ENCODE peak calls at places on chromosome 17, in eight cellular contexts. Z is AG04450, J is left ventricle myocardium inferior, X is fibroblast of lung, O is adrenal gland, U is heart left ventricle, N is dorsolateral prefrontal cortex, Y is heart right ventricle. F is an unnamed sample.
A peak's percentile ranks its signal among the peaks of the same experiment; 100 is the strongest.

GRCh38 chr17:75031972-75032895 is 14.5 kb downstream of the ATP5PD start:
- DNase-seq in J (peak; percentile 63), Y (peak; percentile 38), X (peak; percentile 85), O (peak; percentile 95), N (peak; percentile 87), U (peak; percentile 80), Z (no peak), F (peak; percentile 77)

GRCh38 chr17:42403150-42403549 is 14.9 kb upstream of the STAT3 start:
- DNase-seq in Y (no peak), J (no peak), Z (no peak), X (no peak), O (no peak), U (no peak), N (no peak), F (no peak)

GRCh38 chr17:7132511-7133094 is 18.0 kb upstream of the ASGR2 start:
- DNase-seq in X (no peak), N (no peak), U (no peak), Y (no peak), J (no peak), Z (no peak), O (no peak), F (no peak)

GRCh38 chr17:34246436-34246835 is 8.6 kb upstream of the CCL2 start:
- DNase-seq in U (no peak), Y (no peak), X (no peak), Z (no peak), O (no peak), J (no peak), N (no peak), F (no peak)

GRCh38 chr17:17870292-17870691 is 33.5 kb upstream of the SREBF1 start:
- DNase-seq in O (no peak), X (no peak), J (no peak), U (no peak), N (no peak), Y (no peak), Z (no peak), F (no peak)

GRCh38 chr17:522912-523311 is 170.3 kb upstream of the RPH3AL start:
- DNase-seq in U (no peak), X (no peak), Y (no peak), J (no peak), O (no peak), Z (no peak), N (no peak), F (no peak)

GRCh38 chr17:5823219-5823618 is 238.9 kb upstream of the NLRP1 start:
- DNase-seq in X (no peak), U (no peak), O (no peak), Y (no peak), N (no peak), Z (no peak), J (no peak), F (no peak)

GRCh38 chr17:74525781-74526288 is 5.4 kb downstream of the CD300LB start:
- DNase-seq in X (no peak), U (no peak), Y (no peak), O (peak; percentile 37), J (no peak), Z (no peak), N (no peak), F (peak; percentile 14)

GRCh38 chr17:44084131-44084538 is 13.6 kb downstream of the G6PC3 start:
- DNase-seq in O (no peak), X (no peak), Y (no peak), J (no peak), U (no peak), N (no peak), Z (no peak), F (no peak)

GRCh38 chr17:68867759-68868516 is 87.3 kb downstream of the ABCA8 start:
- DNase-seq in Z (no peak), O (no peak), N (no peak), Y (no peak), J (no peak), X (peak; percentile 7), U (no peak), F (no peak)

GRCh38 chr17:18181358-18181757 is 2.3 kb upstream of the ALKBH5 start:
- DNase-seq in X (no peak), U (no peak), Z (no peak), Y (no peak), N (no peak), J (no peak), O (no peak), F (no peak)

GRCh38 chr17:77127735-77128361 is 12.9 kb upstream of the SEC14L1 start:
- DNase-seq in X (no peak), J (peak; percentile 81), O (peak; percentile 88), Z (no peak), Y (peak; percentile 76), U (peak; percentile 82), N (peak; percentile 43), F (peak; percentile 65)

GRCh38 chr17:7887038-7887481 is 1.5 kb upstream of the CHD3 start:
- DNase-seq in U (no peak), J (no peak), X (no peak), Y (no peak), N (no peak), Z (no peak), O (no peak), F (no peak)

GRCh38 chr17:1491406-1492248 is 859 bp downstream of the MYO1C start:
- DNase-seq in N (no peak), J (peak; percentile 79), Y (peak; percentile 80), U (peak; percentile 82), X (peak; percentile 38), O (no peak), Z (no peak), F (no peak)

GRCh38 chr17:77451894-77452852 is 311.4 kb downstream of the SEC14L1 start:
- DNase-seq in O (peak; percentile 82), N (peak; percentile 79), J (peak; percentile 76), U (peak; percentile 74), Z (no peak), X (peak; percentile 80), Y (peak; percentile 75), F (peak; percentile 77)

GRCh38 chr17:67125417-67125816 is 81.1 kb downstream of the CACNG1 start:
- DNase-seq in X (no peak), U (no peak), O (no peak), N (no peak), Z (no peak), Y (no peak), J (no peak), F (no peak)

GRCh38 chr17:76124582-76125390 is 16.3 kb downstream of the FOXJ1 start:
- DNase-seq in Y (no peak), N (no peak), O (no peak), U (no peak), X (no peak), J (no peak), Z (no peak), F (no peak)
- TF ChIP-seq CTCF in Y (no peak), N (no peak), O (no peak), U (no peak), X (peak; percentile 24), J (no peak), Z (peak; percentile 44), F (no peak)

GRCh38 chr17:45314761-45315549 is 1.9 kb downstream of the MAP3K14 start:
- DNase-seq in U (no peak), O (no peak), N (no peak), Y (no peak), X (no peak), J (no peak), Z (no peak), F (no peak)

GRCh38 chr17:45313927-45314760 is 2.7 kb downstream of the MAP3K14 start:
- DNase-seq in Z (no peak), U (no peak), J (no peak), O (no peak), Y (no peak), X (no peak), N (no peak), F (no peak)

GRCh38 chr17:45316271-45317112 is at the start of gene MAP3K14:
- DNase-seq in Y (peak; percentile 80), J (peak; percentile 80), O (peak; percentile 82), Z (no peak), U (peak; percentile 70), N (peak; percentile 48), X (peak; percentile 74), F (peak; percentile 65)

GRCh38 chr17:45317113-45317820 is 447 bp upstream of the MAP3K14 start:
- DNase-seq in Y (peak; percentile 100), U (peak; percentile 100), N (peak; percentile 99), X (peak; percentile 100), Z (peak; percentile 100), J (peak; percentile 100), O (peak; percentile 100), F (peak; percentile 100)

GRCh38 chr17:45315583-45316270 is 1.1 kb downstream of the MAP3K14 start:
- DNase-seq in X (no peak), N (no peak), Y (no peak), Z (no peak), U (no peak), O (no peak), J (no peak), F (no peak)
- H3K27ac ChIP-seq in X (peak overlapping the region; percentile 84), N (peak overlapping the region; percentile 94), Y (peak overlapping the region; percentile 98), Z (peak overlapping the region; percentile 65), U (peak overlapping the region; percentile 98), O (peak overlapping the region; percentile 88), J (peak overlapping the region; percentile 97), F (peak overlapping the region; percentile 97)

GRCh38 chr17:19339341-19339815 is 23.1 kb downstream of the B9D1 start:
- DNase-seq in X (peak; percentile 51), U (no peak), N (no peak), Y (no peak), J (no peak), O (peak; percentile 42), Z (no peak), F (no peak)

GRCh38 chr17:19337712-19338023 is 24.9 kb downstream of the B9D1 start:
- DNase-seq in U (no peak), X (peak; percentile 32), Y (no peak), N (no peak), O (peak; percentile 53), Z (no peak), J (no peak), F (no peak)

GRCh38 chr17:19338031-19338990 is 24.2 kb downstream of the B9D1 start:
- DNase-seq in O (peak; percentile 85), Y (peak; percentile 57), U (peak; percentile 64), J (peak; percentile 63), X (peak; percentile 53), N (no peak), Z (no peak), F (peak; percentile 78)

GRCh38 chr17:19335951-19336631 is 26.4 kb downstream of the B9D1 start:
- DNase-seq in U (no peak), Z (no peak), O (peak; percentile 54), J (no peak), N (no peak), Y (no peak), X (no peak), F (no peak)

GRCh38 chr17:19336938-19337711 is 25.4 kb downstream of the B9D1 start:
- DNase-seq in J (peak; percentile 36), N (peak; percentile 70), X (no peak), Z (no peak), Y (no peak), O (peak; percentile 84), U (no peak), F (no peak)
- H3K4me3 ChIP-seq in J (no peak overlapping the region), N (no peak overlapping the region), X (no peak overlapping the region), Z (no peak overlapping the region), Y (no peak overlapping the region), O (no peak overlapping the region), U (no peak overlapping the region), F (no peak overlapping the region)

DNA sequence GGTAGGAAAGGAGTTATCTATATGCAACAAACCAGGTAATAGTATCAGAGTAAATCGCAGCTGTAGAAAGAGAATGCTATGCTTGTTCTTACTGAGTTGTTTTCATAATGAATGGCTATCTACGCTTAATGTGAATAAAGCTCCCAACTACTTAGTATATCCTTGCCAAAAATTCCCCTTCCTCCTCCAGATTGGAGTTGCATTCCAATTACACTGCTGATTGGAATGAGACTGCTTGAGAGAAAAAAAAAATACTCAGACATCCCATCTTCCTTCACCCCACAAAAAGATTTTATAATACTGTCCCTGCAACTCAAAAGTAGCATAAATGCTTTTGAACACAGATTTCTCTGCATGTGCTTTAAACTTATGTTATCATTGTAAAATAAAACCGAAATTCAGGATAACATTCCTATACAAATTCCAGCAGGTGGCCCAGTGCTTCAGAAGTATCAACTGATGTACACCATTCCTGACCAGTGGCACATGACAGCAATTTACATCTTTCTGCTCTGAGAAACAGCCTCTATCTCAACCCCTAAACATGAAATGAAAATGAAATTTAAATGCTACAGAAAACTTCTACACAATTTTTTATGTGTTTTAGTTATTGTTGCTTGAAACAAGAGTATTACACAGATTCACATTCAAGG is 47.0 kb downstream of the SMURF2 start:
- DNase-seq in J (no peak), Z (peak; percentile 45), U (no peak), N (no peak), O (no peak), Y (no peak), X (peak; percentile 69), F (no peak)
- TF ChIP-seq CTCF in J (no peak), Z (no peak), U (no peak), N (no peak), O (no peak), Y (no peak), X (no peak), F (no peak)